ENCODE peak calls at places on chromosomes 6 and 20, in four cellular contexts. S is tibial artery, U is OCI-LY7, G is psoas muscle. X is an unnamed sample. For H3K4me1, the result is how much of the 10 kb centered on the place peaks cover.

GRCh38 chr6:1580585-1580984 is 29.1 kb upstream of the FOXC1 start:
- DNase-seq in S (no peak), U (no peak), G (no peak), X (no peak)

GRCh38 chr6:100493206-100493888 is 28.6 kb upstream of the SIM1 start:
- DNase-seq in S (no peak), U (no peak), G (no peak), X (no peak)

GRCh38 chr6:152636675-152637421 is at the start of gene SYNE1:
- DNase-seq in S (peak), U (peak), G (peak), X (no peak)

GRCh38 chr20:7094438-7094997 is 327.0 kb downstream of the BMP2 start:
- DNase-seq in S (no peak), U (peak), G (no peak), X (peak)

GRCh38 chr20:24965065-24965919 is 16.2 kb downstream of the CST7 start:
- DNase-seq in S (no peak), U (no peak), G (no peak), X (no peak)

GRCh38 chr6:27889628-27890315 is 22.4 kb downstream of the OR2B2 start:
- DNase-seq in S (no peak), U (peak), G (no peak), X (no peak)

GRCh38 chr6:68087399-68088133 is 547.5 kb upstream of the ADGRB3 start:
- DNase-seq in S (no peak), U (peak), G (no peak), X (no peak)

GRCh38 chr20:347640-348484 is 951 bp downstream of the NRSN2 start:
- DNase-seq in S (peak), U (peak), G (peak), X (peak)

GRCh38 chr6:25103603-25104002 is 167.8 kb upstream of the RIPOR2 start:
- DNase-seq in S (no peak), U (no peak), G (no peak), X (no peak)

GRCh38 chr20:38373231-38373867 is 27.1 kb downstream of the LBP start:
- DNase-seq in S (no peak), U (no peak), G (no peak), X (no peak)

GRCh38 chr6:7107578-7108195 is at the start of gene RREB1:
- DNase-seq in S (peak), U (peak), G (peak), X (peak)

GRCh38 chr6:37501632-37502466 is 2.2 kb upstream of the CCDC167 start:
- DNase-seq in S (no peak), U (peak), G (no peak), X (no peak)

GRCh38 chr6:158330016-158330415 is 17.8 kb downstream of the TULP4 start:
- DNase-seq in S (no peak), U (no peak), G (no peak), X (no peak)

GRCh38 chr20:38633577-38634093 is 32.0 kb downstream of the ARHGAP40 start:
- DNase-seq in S (no peak), U (peak), G (peak), X (no peak)

GRCh38 chr6:27502508-27503435 is 29.9 kb upstream of the ZNF184 start:
- DNase-seq in S (peak), U (peak), G (no peak), X (peak)

GRCh38 chr6:107066697-107067659 is 39.0 kb downstream of the MTRES1 start:
- DNase-seq in S (no peak), U (no peak), G (no peak), X (no peak)

GRCh38 chr6:20377623-20378265 is 23.9 kb upstream of the E2F3 start:
- DNase-seq in S (no peak), U (peak), G (no peak), X (no peak)

GRCh38 chr6:31729979-31730630 is 1.0 kb upstream of the DDAH2 start:
- DNase-seq in S (peak), U (peak), G (peak), X (peak)

GRCh38 chr6:133817460-133818047 is 71.4 kb upstream of the TCF21 start:
- DNase-seq in S (no peak), U (peak), G (no peak), X (no peak)

GRCh38 chr20:21450572-21450971 is 53.2 kb upstream of the NKX2-4 start:
- DNase-seq in S (no peak), U (no peak), G (no peak), X (no peak)

GRCh38 chr20:37311710-37312355 is 22.4 kb downstream of the MANBAL start:
- DNase-seq in S (no peak), U (no peak), G (no peak), X (no peak)

GRCh38 chr6:36743538-36744441 is 46.2 kb downstream of the RAB44 start:
- DNase-seq in S (no peak), U (no peak), G (no peak), X (peak)

GRCh38 chr20:32973077-32973717 is 31.0 kb downstream of the SUN5 start:
- DNase-seq in S (no peak), U (no peak), G (no peak), X (no peak)

GRCh38 chr6:112253505-112253841 is 894 bp downstream of the LAMA4 start:
- DNase-seq in S (no peak), U (no peak), G (no peak), X (no peak)

GRCh38 chr20:59933296-59933848 is at the start of gene SYCP2:
- DNase-seq in S (peak), U (no peak), G (peak), X (peak)

GRCh38 chr6:27280064-27280539 is 32.0 kb downstream of the POM121L2 start:
- DNase-seq in S (no peak), U (no peak), G (no peak), X (no peak)

GRCh38 chr6:79469381-79470246 is 67.6 kb downstream of the LCA5 start:
- DNase-seq in S (no peak), U (no peak), G (no peak), X (no peak)

DNA sequence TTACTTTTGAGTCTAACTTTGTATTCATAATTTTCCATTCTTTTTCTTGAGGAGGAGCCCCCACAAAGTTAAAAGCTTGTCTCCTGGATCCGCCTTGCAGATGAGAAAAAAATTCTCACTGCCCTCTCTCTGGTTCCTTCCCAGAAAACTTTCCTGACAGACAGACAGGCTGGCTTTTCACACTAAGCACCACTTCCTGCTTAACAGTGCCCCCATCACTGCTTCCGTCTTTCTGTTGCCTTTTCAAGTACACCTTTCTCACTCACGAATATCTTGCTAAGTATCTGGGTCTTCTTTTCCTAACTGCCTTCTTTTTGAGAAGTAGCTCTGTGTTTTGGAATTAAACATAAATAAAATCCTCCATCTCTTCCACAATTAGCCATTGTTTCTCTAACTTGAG is 19.8 kb upstream of the LMBRD1 start:
- DNase-seq in S (no peak), U (peak), G (no peak), X (no peak)
- H3K4me1 ChIP-seq in S (under half), U (under half), G (under half), X (under half)

DNA sequence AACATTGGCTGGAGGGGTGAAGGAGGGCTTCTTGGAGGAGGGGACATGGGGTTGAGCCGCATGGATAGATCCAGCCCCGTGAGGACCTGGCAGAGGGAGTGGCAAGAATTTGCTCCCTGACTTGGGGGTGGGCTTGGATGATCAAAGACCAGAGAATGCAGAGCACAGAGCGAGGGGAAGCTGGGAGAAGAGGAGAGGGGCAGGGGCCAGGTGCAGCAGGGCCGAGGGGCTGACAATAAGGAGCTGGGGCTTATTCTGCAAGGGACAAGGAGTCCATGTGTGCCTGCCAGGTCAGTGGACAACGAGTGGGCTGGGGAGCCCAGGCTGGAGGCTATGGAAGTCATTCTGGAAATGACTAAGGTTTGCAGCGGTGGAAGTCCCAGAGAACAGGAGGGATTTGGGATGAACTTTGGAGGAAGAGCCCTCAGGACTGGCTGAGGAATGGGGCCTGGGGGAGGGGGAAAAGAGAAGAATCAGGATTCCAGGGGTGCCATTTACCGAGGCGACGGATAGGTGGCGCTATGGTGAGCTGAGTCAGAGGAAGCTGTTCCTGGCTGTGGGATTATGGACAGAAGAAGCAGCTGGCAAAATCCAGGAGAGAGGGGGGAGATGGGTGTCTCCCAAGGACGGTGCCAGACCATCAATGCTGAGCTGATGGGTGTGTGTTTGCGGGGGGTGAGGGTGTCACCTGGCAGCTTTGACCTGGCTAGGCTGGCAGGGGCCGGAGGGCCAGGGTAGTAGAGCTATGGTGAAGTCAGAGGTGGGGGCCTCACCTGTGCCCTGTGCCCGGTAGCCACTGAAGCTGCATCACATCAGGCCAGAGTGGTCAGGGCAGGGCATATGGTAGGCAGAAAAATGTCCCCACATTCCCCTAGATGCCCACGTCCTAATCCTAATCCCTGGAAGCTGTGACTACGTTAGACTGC is 7.8 kb downstream of the KCNG1 start:
- DNase-seq in S (no peak), U (peak), G (no peak), X (no peak)
- TF ChIP-seq CTCF in S (peak), U (peak), G (peak), X (peak)

GRCh38 chr20:42589976-42590639 is 599.6 kb downstream of the PTPRT start:
- DNase-seq in S (no peak), U (no peak), G (no peak), X (no peak)
- H3K4me1 ChIP-seq in S (under half), U (under half), G (under half), X (under half)

DNA sequence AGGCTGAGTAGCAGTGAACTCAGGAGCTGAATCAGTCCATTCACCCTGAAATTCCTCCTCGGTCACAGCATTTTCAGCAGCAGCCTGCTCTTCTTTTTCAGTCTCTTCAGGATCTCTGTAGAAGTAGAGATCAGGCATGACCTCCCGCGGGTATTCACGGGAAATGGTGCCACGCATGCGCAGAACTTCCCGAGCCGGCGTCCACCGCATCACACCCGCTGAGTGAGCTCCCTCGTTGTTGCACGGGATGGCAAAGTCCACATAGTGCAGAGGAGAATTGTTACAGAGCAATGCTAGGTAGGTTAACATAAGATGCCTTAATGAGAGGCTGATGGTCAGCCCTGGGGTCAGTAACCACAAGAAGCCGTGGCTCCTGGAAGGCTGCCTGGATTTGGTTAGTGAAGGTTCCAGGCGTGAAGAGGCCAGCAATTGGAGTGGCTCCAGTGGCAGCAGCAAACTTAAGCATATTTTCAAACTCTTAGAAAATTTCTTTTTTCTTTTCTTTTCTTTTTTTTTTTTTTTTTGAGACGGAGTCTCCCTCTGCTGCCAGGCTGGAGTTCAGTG is 113.5 kb upstream of the HDAC2 start:
- DNase-seq in S (no peak), U (no peak), G (peak), X (no peak)
- TF ChIP-seq CTCF in S (no peak), U (no peak), G (no peak), X (no peak)

GRCh38 chr6:156058356-156058755 is 602.7 kb upstream of the NOX3 start:
- DNase-seq in S (no peak), U (no peak), G (no peak), X (no peak)

GRCh38 chr6:156060013-156060412 is 604.4 kb upstream of the NOX3 start:
- DNase-seq in S (no peak), U (no peak), G (no peak), X (no peak)

GRCh38 chr6:156053626-156054025 is 598.0 kb upstream of the NOX3 start:
- DNase-seq in S (no peak), U (no peak), G (no peak), X (no peak)

GRCh38 chr6:156057869-156058268 is 602.2 kb upstream of the NOX3 start:
- DNase-seq in S (peak), U (no peak), G (no peak), X (no peak)

GRCh38 chr6:156056085-156056484 is 600.4 kb upstream of the NOX3 start:
- DNase-seq in S (no peak), U (no peak), G (no peak), X (no peak)
- H3K4me1 ChIP-seq in S (under half), U (under half), G (under half), X (under half)

X was measured in mucosa of descending colon.